ENCODE peak calls at places on chromosomes 2 and 18, in six cellular contexts. Y is GM23248, J is PC-3, Z is neural progenitor cell, U is SK-N-SH, B is HCT116. C is an unnamed sample. For H3K36me3, the result is how much of the 10 kb centered on the place peaks cover.

GRCh38 chr2:69177785-69178636 is 165.0 kb downstream of the ANTXR1 start:
- DNase-seq in Y (peak), J (no peak), Z (peak), U (peak), B (peak), C (no peak)

GRCh38 chr2:222714361-222715256 is 43.2 kb downstream of the MOGAT1 start:
- DNase-seq in Y (no peak), J (no peak), Z (no peak), U (no peak), B (no peak), C (no peak)

GRCh38 chr2:238655131-238655860 is 192.6 kb upstream of the TWIST2 start:
- DNase-seq in Y (peak), J (no peak), Z (no peak), U (no peak), B (no peak), C (no peak)

GRCh38 chr2:179141206-179141605 is 91.3 kb upstream of the CCDC141 start:
- DNase-seq in Y (peak), J (no peak), Z (no peak), U (no peak), B (no peak), C (no peak)

GRCh38 chr18:44896817-44897216 is 216.1 kb downstream of the SETBP1 start:
- DNase-seq in Y (no peak), J (no peak), Z (no peak), U (no peak), B (no peak), C (no peak)

GRCh38 chr2:127597984-127598380 is 48.0 kb upstream of the GPR17 start:
- DNase-seq in Y (peak), J (peak), Z (no peak), U (no peak), B (no peak), C (no peak)

GRCh38 chr2:224145751-224146355 is 106.8 kb upstream of the SERPINE2 start:
- DNase-seq in Y (peak), J (peak), Z (no peak), U (no peak), B (peak), C (no peak)

GRCh38 chr2:241309684-241310117 is 5.8 kb downstream of the HDLBP start:
- DNase-seq in Y (peak), J (no peak), Z (no peak), U (no peak), B (no peak), C (peak)

GRCh38 chr18:28176933-28177827 is at the start of gene CDH2:
- DNase-seq in Y (peak), J (peak), Z (peak), U (peak), B (no peak), C (no peak)

GRCh38 chr18:29560270-29560669 is 1383.3 kb upstream of the CDH2 start:
- DNase-seq in Y (no peak), J (no peak), Z (no peak), U (no peak), B (no peak), C (peak)

GRCh38 chr2:7552825-7553550 is 635.8 kb downstream of the RNF144A start:
- DNase-seq in Y (no peak), J (no peak), Z (peak), U (no peak), B (no peak), C (no peak)
- TF ChIP-seq EZH2phosphoT487 in Y (no peak), J (no peak), Z (no peak), U (no peak), B (no peak), C (no peak)

GRCh38 chr2:203591642-203592041 is 56.5 kb upstream of the RAPH1 start:
- DNase-seq in Y (peak), J (no peak), Z (no peak), U (no peak), B (no peak), C (peak)
- H2AFZ ChIP-seq in Y (no peak), J (no peak), Z (no peak), U (no peak), B (peak), C (peak)

DNA sequence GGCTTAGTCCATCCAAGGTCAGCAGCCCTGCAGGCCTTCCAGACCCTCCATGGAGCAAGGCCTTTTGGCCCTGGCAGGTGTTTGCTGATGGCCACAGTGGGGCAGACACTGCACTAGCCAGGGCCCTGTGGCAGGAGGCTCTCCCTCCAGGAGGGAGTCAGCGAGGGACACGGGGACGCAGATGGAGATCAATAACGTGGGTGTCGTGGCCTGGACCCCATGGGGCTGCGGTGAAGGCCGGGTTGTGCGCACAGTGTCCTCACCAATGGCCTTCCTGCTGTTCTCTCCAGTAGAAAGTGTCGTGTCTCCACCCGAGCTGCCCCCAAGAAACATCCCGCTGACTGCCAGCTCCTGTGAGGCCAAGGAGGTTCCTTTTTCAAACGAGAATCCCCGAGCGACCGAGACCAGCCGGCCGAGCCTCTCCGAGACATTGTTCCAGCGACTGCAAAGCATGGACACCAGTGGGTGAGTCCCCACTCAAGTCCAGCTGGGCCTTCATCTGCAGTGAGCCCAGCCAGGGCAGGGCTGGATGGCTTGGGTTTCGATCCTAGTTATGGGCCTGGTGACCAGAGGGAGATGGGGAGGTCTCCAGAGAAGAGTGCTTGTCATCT is 65.4 kb downstream of the INPP5D start:
- DNase-seq in Y (no peak), J (no peak), Z (no peak), U (no peak), B (no peak), C (no peak)
- H3K36me3 ChIP-seq in Y (under half), J (under half), Z (under half), U (under half), B (under half), C (half or more)

DNA sequence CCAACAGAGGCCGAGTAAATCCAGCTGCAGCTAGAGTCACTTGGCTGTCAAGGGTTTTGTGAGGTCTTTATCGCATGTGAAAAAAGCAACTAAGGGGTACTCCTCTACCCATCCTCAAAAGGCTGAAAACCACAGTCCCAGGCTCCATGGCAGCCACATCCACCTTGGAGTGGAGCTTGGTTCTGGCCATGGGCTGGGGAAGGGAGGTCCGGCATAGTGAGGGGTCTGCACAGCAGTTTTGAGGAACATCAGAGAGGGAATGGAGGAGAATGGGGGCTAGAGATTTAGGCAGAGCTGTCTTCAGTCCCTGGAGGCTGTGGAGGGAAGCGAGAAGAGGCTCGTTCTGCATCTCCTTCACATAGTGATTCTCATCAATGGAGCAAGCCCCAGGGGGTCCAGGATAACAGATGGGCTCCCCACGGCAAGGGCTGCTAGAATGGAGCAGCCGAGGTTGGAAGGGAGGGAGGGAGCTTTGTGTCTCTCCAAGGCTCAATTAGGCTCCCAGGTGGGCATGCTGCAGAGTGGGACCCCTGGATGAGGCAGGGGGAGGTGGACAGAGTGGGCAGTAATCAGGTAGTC is 21.0 kb downstream of the MROH2A start:
- DNase-seq in Y (no peak), J (no peak), Z (no peak), U (no peak), B (no peak), C (no peak)
- TF ChIP-seq EZH2phosphoT487 in Y (no peak), J (no peak), Z (no peak), U (no peak), B (no peak), C (no peak)

DNA sequence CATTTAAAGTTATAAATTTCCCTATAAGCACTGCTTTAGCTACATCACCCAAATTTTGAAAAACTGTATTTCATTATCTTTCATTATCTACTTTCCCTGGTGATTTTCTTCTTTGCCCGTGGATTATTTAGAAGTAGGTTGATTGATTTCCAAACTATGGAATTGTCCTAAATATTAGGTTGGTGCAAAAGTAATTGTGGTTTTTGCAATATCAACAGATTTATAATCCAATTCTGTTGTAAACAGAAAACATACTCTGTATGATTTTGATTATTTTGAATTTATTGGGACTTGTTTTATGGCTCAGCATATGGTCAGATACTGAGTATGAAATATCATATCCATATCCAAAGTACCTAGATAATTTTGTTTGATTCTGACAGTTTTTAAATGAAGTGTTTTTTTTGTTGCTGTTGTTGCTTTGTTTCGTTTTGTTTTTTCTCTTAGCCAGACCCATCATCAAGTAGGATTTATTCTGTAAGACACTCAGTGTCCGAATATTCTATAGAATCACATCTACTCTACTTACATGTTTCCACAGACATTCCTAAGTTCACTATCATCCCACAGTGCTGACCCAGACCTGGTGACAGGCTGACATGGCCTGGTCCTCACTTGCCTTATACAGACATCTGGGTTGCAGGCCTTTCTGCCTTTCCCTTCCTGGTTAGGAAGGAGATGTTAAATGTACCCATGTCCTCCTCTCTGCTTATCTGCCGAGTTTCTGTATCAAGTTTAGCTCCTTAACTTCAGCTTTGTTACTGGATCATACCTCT is 2.1 kb upstream of the TRABD2A start:
- DNase-seq in Y (peak), J (no peak), Z (no peak), U (no peak), B (no peak), C (no peak)
- H2AFZ ChIP-seq in Y (peak), J (peak), Z (no peak), U (no peak), B (peak), C (no peak)

DNA sequence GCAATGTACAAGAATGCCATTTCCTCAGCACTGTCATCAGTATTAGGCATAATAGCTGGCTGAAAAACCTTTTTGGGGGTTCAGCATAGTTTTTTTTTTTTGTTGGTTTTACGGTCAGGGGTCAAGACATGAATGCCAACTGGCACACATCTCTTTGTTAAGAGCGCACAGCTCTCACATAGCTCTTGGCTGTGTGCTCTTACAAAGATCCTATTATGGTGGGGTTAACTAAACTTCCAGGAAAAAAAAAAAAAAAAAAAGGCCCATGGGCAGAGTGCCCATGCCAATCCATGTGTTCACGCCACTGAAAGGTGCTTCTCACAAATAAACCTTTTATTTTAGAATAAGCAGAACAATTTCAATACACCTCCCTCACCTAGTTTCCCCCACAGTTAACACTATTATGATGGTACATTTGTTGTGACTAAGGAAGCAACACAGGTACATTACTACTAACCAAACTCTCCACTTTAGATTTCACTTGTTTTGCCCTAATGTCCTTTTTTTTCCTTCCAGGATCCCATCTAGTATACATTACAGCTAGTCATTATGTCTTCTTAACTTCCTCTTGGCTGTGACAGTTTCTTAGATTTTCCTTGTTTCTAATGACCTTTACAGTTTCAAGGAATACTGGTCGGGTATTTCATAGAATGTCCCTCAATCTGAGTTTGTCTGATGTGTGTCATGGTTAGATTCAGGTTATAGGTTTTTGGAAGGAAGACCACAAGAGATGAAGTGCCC is 56.3 kb downstream of the C2orf74 start:
- DNase-seq in Y (no peak), J (no peak), Z (no peak), U (no peak), B (no peak), C (no peak)
- H3K36me3 ChIP-seq in Y (half or more), J (under half), Z (under half), U (half or more), B (under half), C (half or more)

DNA sequence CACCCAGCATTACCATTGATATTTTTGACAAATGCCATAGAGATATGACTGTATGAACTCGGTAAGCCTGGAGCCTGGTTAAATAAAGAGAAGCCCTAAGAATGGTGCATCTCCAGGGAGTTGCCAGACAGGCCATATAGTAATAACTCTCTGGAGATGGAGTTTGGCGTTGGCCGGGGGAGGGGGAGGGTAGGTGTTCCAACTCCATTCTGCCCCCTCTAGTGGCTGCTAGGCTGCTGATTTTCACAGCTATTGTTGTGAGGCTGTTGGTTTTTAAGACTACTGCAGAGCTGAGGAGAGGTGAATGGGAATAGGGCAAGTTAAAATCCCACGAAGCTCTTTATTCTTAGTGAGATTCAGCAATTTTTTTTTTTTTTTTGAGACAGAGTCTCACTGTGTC is 99.9 kb downstream of the GALNT14 start:
- DNase-seq in Y (peak), J (no peak), Z (peak), U (no peak), B (no peak), C (no peak)
- TF ChIP-seq EZH2phosphoT487 in Y (no peak), J (no peak), Z (no peak), U (no peak), B (no peak), C (no peak)

DNA sequence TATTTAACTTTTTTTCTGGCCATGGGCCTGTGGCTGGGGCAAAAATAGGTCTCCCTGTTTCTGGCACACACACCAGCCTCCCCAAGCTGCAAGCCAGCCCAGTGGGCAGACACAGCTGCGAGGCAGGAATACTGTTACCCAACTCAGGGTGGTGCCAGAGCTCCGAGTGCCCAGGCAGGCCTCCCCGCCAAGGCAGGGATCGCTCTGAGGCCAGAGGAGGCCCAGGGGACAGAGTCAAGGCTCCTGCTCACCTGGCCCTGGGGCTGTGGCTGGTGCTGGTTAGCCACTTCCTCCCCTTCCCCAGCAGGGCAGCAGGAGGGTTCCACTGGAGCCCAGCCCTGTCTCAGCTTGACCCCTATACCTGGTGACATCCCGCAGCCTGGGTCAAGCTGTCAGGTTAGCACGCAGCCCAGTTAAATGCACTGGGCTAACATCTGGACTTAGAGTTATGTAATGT is 67.1 kb upstream of the EPAS1 start:
- DNase-seq in Y (no peak), J (no peak), Z (no peak), U (no peak), B (no peak), C (no peak)
- H2AFZ ChIP-seq in Y (no peak), J (no peak), Z (no peak), U (no peak), B (no peak), C (no peak)

GRCh38 chr2:151278487-151278886 is 11.0 kb downstream of the NMI start:
- DNase-seq in Y (no peak), J (no peak), Z (no peak), U (no peak), B (no peak), C (no peak)

GRCh38 chr2:151271824-151272223 is 10.2 kb upstream of the RBM43 start:
- DNase-seq in Y (no peak), J (no peak), Z (no peak), U (no peak), B (no peak), C (no peak)

GRCh38 chr2:151280276-151280675 is 9.2 kb downstream of the NMI start:
- DNase-seq in Y (peak), J (no peak), Z (no peak), U (no peak), B (no peak), C (no peak)

GRCh38 chr2:151277011-151277410 is 12.5 kb downstream of the NMI start:
- DNase-seq in Y (peak), J (no peak), Z (no peak), U (no peak), B (no peak), C (no peak)

GRCh38 chr2:151275291-151275690 is 13.6 kb upstream of the RBM43 start:
- DNase-seq in Y (no peak), J (no peak), Z (no peak), U (no peak), B (no peak), C (no peak)
- H3K36me3 ChIP-seq in Y (under half), J (under half), Z (under half), U (under half), B (under half), C (under half)

GRCh38 chr2:218860950-218861381 is 1.4 kb downstream of the WNT6 start:
- DNase-seq in Y (no peak), J (no peak), Z (peak), U (peak), B (peak), C (peak)
- TF ChIP-seq EZH2phosphoT487 in Y (no peak), J (no peak), Z (no peak), U (no peak), B (no peak), C (no peak)